ENCODE peak calls at places on chromosome 15, in six cellular contexts. C, A, F, E, X and N are unnamed samples.

GRCh38 chr15:57866149-57866736 is 159.7 kb downstream of the POLR2M start:
- DNase-seq in C (peak), A (peak), F (peak), E (peak), X (peak), N (peak)

GRCh38 chr15:28123408-28124023 is 24.4 kb upstream of the OCA2 start:
- DNase-seq in C (peak), A (peak), F (peak), E (peak), X (peak), N (peak)

GRCh38 chr15:31200735-31201151 is 99.2 kb upstream of the TRPM1 start:
- DNase-seq in C (peak), A (peak), F (peak), E (no peak), X (peak), N (peak)

GRCh38 chr15:74598126-74598842 is 17.4 kb upstream of the CLK3 start:
- DNase-seq in C (peak), A (peak), F (no peak), E (peak), X (peak), N (peak)

GRCh38 chr15:23035964-23036566 is 3.3 kb downstream of the TUBGCP5 start:
- DNase-seq in C (peak), A (peak), F (peak), E (no peak), X (peak), N (peak)

GRCh38 chr15:27762471-27762870 is 336.6 kb downstream of the OCA2 start:
- DNase-seq in C (no peak), A (no peak), F (no peak), E (no peak), X (no peak), N (no peak)

GRCh38 chr15:100715571-100716455 is 113.4 kb downstream of the ASB7 start:
- DNase-seq in C (no peak), A (no peak), F (no peak), E (no peak), X (no peak), N (peak)

GRCh38 chr15:68637755-68638405 is 59.1 kb downstream of the CORO2B start:
- DNase-seq in C (peak), A (no peak), F (peak), E (no peak), X (no peak), N (no peak)

GRCh38 chr15:70318594-70318993 is 220.9 kb upstream of the TLE3 start:
- DNase-seq in C (no peak), A (no peak), F (no peak), E (no peak), X (no peak), N (no peak)

GRCh38 chr15:60590935-60591490 is 112.1 kb upstream of the ICE2 start:
- DNase-seq in C (peak), A (peak), F (peak), E (no peak), X (peak), N (peak)

GRCh38 chr15:63969652-63970421 is 76.4 kb downstream of the DAPK2 start:
- DNase-seq in C (no peak), A (no peak), F (no peak), E (no peak), X (no peak), N (peak)

DNA sequence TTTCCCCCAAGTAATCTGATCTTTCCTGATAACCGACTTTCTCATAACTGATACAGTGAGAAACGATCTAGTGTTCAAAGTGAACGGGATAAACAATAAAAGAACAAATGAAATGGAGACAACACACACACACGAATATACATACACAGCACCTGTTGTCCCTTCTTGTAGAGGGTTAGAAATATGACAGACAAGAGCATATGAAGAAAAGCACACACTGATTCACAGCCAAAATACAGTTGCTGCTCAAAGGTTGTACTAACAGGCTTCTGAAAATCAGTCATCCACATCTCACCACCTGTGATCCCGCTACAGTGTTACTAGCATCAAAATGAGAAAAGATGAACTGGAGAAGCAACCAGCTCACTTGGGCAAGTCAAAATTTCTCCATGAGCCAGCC is 166.9 kb downstream of the FMN1 start:
- DNase-seq in C (no peak), A (no peak), F (no peak), E (no peak), X (no peak), N (no peak)
- H3K18ac ChIP-seq in C (no peak), A (no peak), F (no peak), E (no peak), X (no peak), N (no peak)

GRCh38 chr15:41503669-41504010 is 10.0 kb downstream of the ITPKA start:
- DNase-seq in C (no peak), A (no peak), F (no peak), E (no peak), X (no peak), N (no peak)
- H2AFZ ChIP-seq in C (no peak), A (peak), F (no peak), E (no peak), X (no peak), N (no peak)

GRCh38 chr15:81010086-81010485 is 9.4 kb downstream of the TLNRD1 start:
- DNase-seq in C (no peak), A (no peak), F (no peak), E (no peak), X (no peak), N (no peak)
- H4K91ac ChIP-seq in C (no peak), A (no peak), F (no peak), E (no peak), X (no peak), N (no peak)

DNA sequence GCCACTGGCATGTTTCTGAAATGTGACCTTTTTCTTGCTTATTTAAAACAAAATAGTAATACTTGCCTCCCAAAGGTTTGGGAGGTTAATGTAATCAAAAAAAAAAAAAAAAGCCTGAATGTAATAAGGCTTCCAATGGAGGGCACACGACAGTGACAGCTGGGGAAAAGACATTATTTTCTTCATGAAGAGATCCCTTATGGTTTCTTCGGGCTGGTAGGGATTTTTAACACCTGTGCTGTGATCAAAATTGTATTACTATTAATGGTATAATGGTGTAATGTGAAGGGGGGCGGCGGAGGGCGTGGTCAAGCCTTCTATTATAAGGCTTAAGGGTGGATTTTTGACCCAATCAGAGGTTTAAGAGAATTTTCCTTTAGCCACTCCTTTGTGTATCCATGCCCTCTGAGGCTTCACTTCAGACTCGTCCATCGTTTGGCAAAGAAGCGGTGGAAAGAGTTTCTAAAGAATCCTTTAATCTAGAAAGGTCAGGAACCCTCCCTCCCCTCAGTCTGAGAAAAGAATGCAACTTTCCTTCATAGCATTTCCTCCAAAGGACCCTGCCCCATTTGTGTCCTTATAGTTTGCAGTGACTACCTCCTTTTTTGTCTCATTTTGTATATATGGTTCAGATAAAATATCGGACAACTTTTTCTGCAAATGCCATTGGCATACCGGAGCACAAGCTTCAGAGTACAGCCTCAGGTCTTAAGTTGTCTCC is 89.5 kb upstream of the CHD2 start:
- DNase-seq in C (peak), A (no peak), F (peak), E (no peak), X (no peak), N (no peak)
- H3K18ac ChIP-seq in C (peak), A (no peak), F (no peak), E (peak), X (no peak), N (no peak)